ENCODE peak calls at places on chromosomes 16 and 17, in ten cellular contexts. C, Y, J, K, D, N, W, G, Q and E are unnamed samples.

GRCh38 chr16:30018731-30019158 is 4.3 kb upstream of the C16orf92 start:
- DNase-seq in D (no peak), Y (no peak), J (no peak), G (no peak), W (no peak), Q (no peak), K (no peak), N (no peak), C (no peak), E (no peak)

GRCh38 chr17:63526861-63527260 is 3.7 kb downstream of the KCNH6 start:
- DNase-seq in G (no peak), Q (no peak), J (no peak), K (no peak), D (no peak), C (no peak), N (no peak), Y (no peak), W (no peak), E (no peak)

GRCh38 chr16:69834817-69835477 is 72.8 kb downstream of the WWP2 start:
- DNase-seq in C (no peak), J (no peak), K (no peak), W (no peak), G (peak), Y (no peak), N (no peak), Q (no peak), D (no peak), E (no peak)

GRCh38 chr17:65633988-65634387 is 72.5 kb upstream of the AXIN2 start:
- DNase-seq in J (no peak), K (no peak), Q (no peak), W (no peak), C (no peak), Y (no peak), G (no peak), D (no peak), N (no peak), E (peak)

GRCh38 chr17:80825471-80826345 is 165.9 kb upstream of the CHMP6 start:
- DNase-seq in K (peak), Q (no peak), W (no peak), J (peak), Y (no peak), D (no peak), C (no peak), N (no peak), G (no peak), E (no peak)

GRCh38 chr17:38706625-38707298 is 1.7 kb downstream of the MLLT6 start:
- DNase-seq in W (no peak), J (no peak), Q (no peak), N (no peak), K (no peak), G (peak), D (no peak), C (no peak), Y (no peak), E (no peak)

GRCh38 chr17:80361495-80362220 is 53.3 kb upstream of the ENDOV start:
- DNase-seq in C (peak), Q (peak), W (no peak), N (no peak), K (no peak), Y (no peak), D (no peak), G (peak), J (peak), E (peak)

GRCh38 chr17:27276653-27277156 is 17.2 kb upstream of the WSB1 start:
- DNase-seq in D (no peak), Q (no peak), J (no peak), C (no peak), N (peak), K (no peak), W (no peak), Y (no peak), G (peak), E (peak)

GRCh38 chr17:45828171-45829133 is 16.2 kb upstream of the SPPL2C start:
- DNase-seq in D (no peak), G (no peak), J (no peak), K (no peak), C (no peak), Q (peak), Y (no peak), N (no peak), W (no peak), E (peak)

GRCh38 chr17:21475555-21475954 is 99.4 kb downstream of the KCNJ12 start:
- DNase-seq in Y (no peak), J (no peak), D (no peak), K (no peak), C (no peak), Q (no peak), N (no peak), W (no peak), G (no peak), E (no peak)

GRCh38 chr16:84062734-84063640 is 20.4 kb upstream of the SLC38A8 start:
- DNase-seq in J (peak), Q (peak), C (peak), K (peak), D (peak), Y (peak), N (peak), W (peak), G (peak), E (peak)

GRCh38 chr17:30567231-30568116 is 90.3 kb downstream of the GOSR1 start:
- DNase-seq in W (no peak), Q (no peak), Y (no peak), N (no peak), J (peak), C (no peak), K (no peak), D (no peak), G (no peak), E (no peak)

GRCh38 chr16:66248096-66248495 is 118.4 kb upstream of the CDH5 start:
- DNase-seq in C (peak), K (no peak), W (no peak), J (peak), G (no peak), Y (peak), D (no peak), N (no peak), Q (no peak), E (peak)

GRCh38 chr17:37726248-37726647 is 18.6 kb downstream of the HNF1B start:
- DNase-seq in K (no peak), N (no peak), J (no peak), G (no peak), C (no peak), W (no peak), Q (no peak), D (no peak), Y (no peak), E (no peak)